ENCODE peak calls at places on chromosomes 3 and 15, in five cellular contexts. P is spleen, B is prostate gland, N is endothelial cell of umbilical vein, X is suprapubic skin. L is an unnamed sample.

GRCh38 chr3:15979490-15979889 is 181.7 kb upstream of the ANKRD28 start:
- DNase-seq in P (no peak), B (no peak), N (no peak), X (no peak), L (no peak)

GRCh38 chr15:75573001-75573400 is 6.1 kb downstream of the PTPN9 start:
- DNase-seq in P (no peak), B (no peak), N (peak; percentile 19), X (no peak), L (no peak)

GRCh38 chr15:41904487-41905359 is 10.9 kb upstream of the SPTBN5 start:
- DNase-seq in P (peak; percentile 84), B (peak; percentile 51), N (peak; percentile 75), X (no peak), L (peak; percentile 78)

GRCh38 chr3:175704366-175705041 is 845.4 kb downstream of the NAALADL2 start:
- DNase-seq in P (no peak), B (no peak), N (no peak), X (no peak), L (no peak)

GRCh38 chr3:117814975-117815374 is 1105.4 kb downstream of the TUSC7 start:
- DNase-seq in P (no peak), B (no peak), N (no peak), X (no peak), L (no peak)

GRCh38 chr3:156605686-156606605 is 51.0 kb upstream of the SSR3 start:
- DNase-seq in P (peak; percentile 79), B (no peak), N (peak; percentile 34), X (no peak), L (peak; percentile 71)

GRCh38 chr3:30555968-30556367 is 50.4 kb upstream of the TGFBR2 start:
- DNase-seq in P (no peak), B (no peak), N (no peak), X (no peak), L (no peak)

GRCh38 chr3:27573780-27574437 is 89.7 kb upstream of the SLC4A7 start:
- DNase-seq in P (no peak), B (no peak), N (no peak), X (no peak), L (no peak)

GRCh38 chr3:64300790-64301423 is 75.6 kb upstream of the PRICKLE2 start:
- DNase-seq in P (no peak), B (no peak), N (no peak), X (no peak), L (no peak)

GRCh38 chr15:66161575-66162118 is 91.9 kb downstream of the MEGF11 start:
- DNase-seq in P (no peak), B (no peak), N (no peak), X (no peak), L (no peak)

GRCh38 chr15:36666228-36666627 is 86.8 kb downstream of the CDIN1 start:
- DNase-seq in P (no peak), B (no peak), N (no peak), X (no peak), L (no peak)

GRCh38 chr3:148735597-148735996 is 37.9 kb downstream of the AGTR1 start:
- DNase-seq in P (no peak), B (no peak), N (no peak), X (no peak), L (no peak)

GRCh38 chr3:111923821-111924220 is 55.0 kb upstream of the ABHD10 start:
- DNase-seq in P (no peak), B (no peak), N (no peak), X (no peak), L (no peak)

GRCh38 chr3:39333607-39334006 is 4.1 kb downstream of the CCR8 start:
- DNase-seq in P (no peak), B (no peak), N (no peak), X (no peak), L (no peak)

GRCh38 chr3:112582242-112582874 is 20.5 kb downstream of the SLC35A5 start:
- DNase-seq in P (no peak), B (no peak), N (peak; percentile 77), X (no peak), L (no peak)

GRCh38 chr3:71973337-71974030 is 188.5 kb upstream of the PROK2 start:
- DNase-seq in P (peak; percentile 78), B (no peak), N (no peak), X (no peak), L (no peak)

GRCh38 chr3:165339753-165340152 is 143.6 kb upstream of the SLITRK3 start:
- DNase-seq in P (no peak), B (no peak), N (no peak), X (no peak), L (no peak)

GRCh38 chr3:42507751-42508335 is 5.4 kb downstream of the VIPR1 start:
- DNase-seq in P (peak; percentile 27), B (no peak), N (no peak), X (peak; percentile 41), L (peak; percentile 29)

GRCh38 chr3:182618085-182618732 is 175.1 kb upstream of the ATP11B start:
- DNase-seq in P (no peak), B (peak; percentile 31), N (peak; percentile 18), X (no peak), L (no peak)

GRCh38 chr3:176078916-176079315 is 1118.4 kb downstream of the TBL1XR1 start:
- DNase-seq in P (no peak), B (no peak), N (no peak), X (no peak), L (no peak)

GRCh38 chr3:175431396-175431795 is 572.3 kb downstream of the NAALADL2 start:
- DNase-seq in P (no peak), B (no peak), N (no peak), X (no peak), L (no peak)

GRCh38 chr3:50388720-50389352 is 29.5 kb upstream of the TMEM115 start:
- DNase-seq in P (no peak), B (no peak), N (no peak), X (no peak), L (no peak)

GRCh38 chr3:140035856-140036255 is 100.9 kb downstream of the CLSTN2 start:
- DNase-seq in P (no peak), B (no peak), N (no peak), X (no peak), L (no peak)

GRCh38 chr3:128173849-128174248 is 20.6 kb downstream of the EEFSEC start:
- DNase-seq in P (no peak), B (no peak), N (no peak), X (no peak), L (no peak)

GRCh38 chr15:101773496-101774100 is 29.7 kb upstream of the OR4F6 start:
- DNase-seq in P (no peak), B (no peak), N (no peak), X (no peak), L (no peak)

GRCh38 chr3:198079771-198080520 is 119.9 kb downstream of the LMLN start:
- DNase-seq in P (no peak), B (peak; percentile 4), N (no peak), X (no peak), L (no peak)

GRCh38 chr3:198076722-198077308 is 116.8 kb downstream of the LMLN start:
- DNase-seq in P (no peak), B (no peak), N (no peak), X (no peak), L (no peak)

GRCh38 chr3:198081421-198081844 is 121.4 kb downstream of the LMLN start:
- DNase-seq in P (peak; percentile 79), B (peak; percentile 4), N (no peak), X (peak; percentile 57), L (peak; percentile 58)

GRCh38 chr3:198080521-198081384 is 120.7 kb downstream of the LMLN start:
- DNase-seq in P (peak; percentile 96), B (peak; percentile 54), N (peak; percentile 58), X (peak; percentile 62), L (peak; percentile 78)
- TF ChIP-seq POLR2A in P (no peak), B (no peak), N (no peak), X (no peak), L (no peak)

DNA sequence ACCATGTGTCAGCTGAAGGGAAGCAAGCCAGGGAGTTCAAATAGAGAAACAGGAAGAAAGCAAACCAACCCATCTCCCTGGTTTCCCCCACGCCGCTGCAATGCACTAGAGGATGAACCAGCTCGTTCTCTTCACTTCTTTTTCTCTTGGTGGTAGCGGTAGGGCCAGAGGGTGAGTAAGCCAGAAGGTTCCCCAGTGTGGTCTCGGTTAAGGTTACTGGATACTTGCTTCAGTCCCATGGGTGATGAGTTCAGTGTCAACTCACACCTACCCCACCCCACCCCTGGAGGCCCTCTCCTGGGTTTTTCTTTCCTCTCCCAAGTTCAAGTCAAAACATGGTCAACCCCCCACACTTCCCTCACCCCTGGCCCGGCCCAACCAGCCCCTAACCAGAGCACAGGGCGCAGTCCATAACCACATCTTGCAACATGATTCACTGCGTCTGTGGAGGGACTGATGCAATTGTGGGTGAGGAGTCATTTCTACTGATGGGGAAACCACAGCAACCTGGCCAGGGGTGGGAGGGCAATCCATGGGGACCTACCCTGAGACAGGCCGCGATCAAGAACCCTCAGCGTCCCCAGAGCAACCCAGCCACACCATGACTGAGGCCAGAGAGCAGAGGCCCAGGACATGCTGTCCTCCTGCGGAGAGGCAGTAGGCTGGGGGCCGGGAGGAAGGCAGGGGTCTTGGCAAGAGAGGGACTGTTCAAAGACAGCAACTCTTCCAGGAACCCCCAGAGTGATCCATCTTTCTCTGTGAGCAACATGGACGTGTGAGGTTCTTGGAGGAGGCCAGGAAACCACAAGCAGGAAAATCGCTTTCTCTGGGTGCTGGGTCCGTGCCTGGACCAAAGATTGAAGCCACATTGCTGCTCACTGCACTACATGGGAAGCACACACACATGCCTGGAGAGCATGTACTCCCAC is 276.6 kb downstream of the UACA start:
- DNase-seq in P (peak; percentile 87), B (no peak), N (no peak), X (no peak), L (peak; percentile 77)
- H3K27ac ChIP-seq in P (peak overlapping the region; percentile 86), B (no peak overlapping the region), N (no peak overlapping the region), X (no peak overlapping the region), L (no peak overlapping the region)

GRCh38 chr15:60399246-60399915 is 1.6 kb upstream of the ANXA2 start:
- DNase-seq in P (no peak), B (no peak), N (no peak), X (no peak), L (peak; percentile 68)

GRCh38 chr15:60396560-60396963 is 1.2 kb downstream of the ANXA2 start:
- DNase-seq in P (no peak), B (no peak), N (no peak), X (no peak), L (no peak)

GRCh38 chr15:60396100-60396499 is 1.7 kb downstream of the ANXA2 start:
- DNase-seq in P (no peak), B (no peak), N (no peak), X (no peak), L (no peak)

GRCh38 chr15:60396964-60397771 is 618 bp downstream of the ANXA2 start:
- DNase-seq in P (peak; percentile 85), B (peak; percentile 61), N (no peak), X (peak; percentile 88), L (peak; percentile 83)

DNA sequence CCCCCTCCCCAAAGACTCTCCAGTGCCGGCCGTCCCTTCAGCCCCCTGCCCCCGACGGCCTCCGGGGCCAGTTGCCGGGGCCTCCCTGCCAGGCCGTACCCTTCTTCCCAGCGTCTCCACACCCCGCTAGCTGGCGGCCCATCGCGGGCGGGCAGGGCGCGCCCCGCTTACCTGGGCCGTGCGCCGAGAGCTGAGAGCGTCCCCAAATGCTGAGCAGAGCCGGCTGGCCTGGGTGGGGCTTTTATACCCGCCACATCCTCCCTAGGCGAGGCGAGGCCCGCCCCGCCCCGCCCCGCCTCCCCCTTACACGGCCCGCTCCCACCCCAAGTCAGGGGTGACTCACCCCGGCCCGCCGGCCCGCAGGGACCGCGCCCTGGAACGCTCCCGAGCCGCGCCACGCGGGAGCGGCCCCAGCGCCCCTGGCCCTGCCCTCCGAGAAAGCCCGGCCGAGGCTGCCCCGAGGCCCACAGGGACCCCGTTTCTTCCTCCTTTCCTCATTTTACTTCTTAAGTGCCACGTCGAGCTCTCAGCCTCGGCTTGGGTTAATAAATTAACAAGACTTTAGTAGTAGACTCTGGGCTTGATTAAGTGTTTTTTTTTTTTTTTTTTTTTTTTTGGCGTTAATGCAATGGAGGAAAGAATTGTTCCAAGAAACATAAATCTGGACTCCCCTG is at the start of gene ANXA2:
- DNase-seq in P (peak; percentile 94), B (peak; percentile 85), N (peak; percentile 80), X (peak; percentile 93), L (peak; percentile 95)
- TF ChIP-seq POLR2AphosphoS5 in P (peak; percentile 94), B (peak; percentile 87), N (peak; percentile 98), X (peak; percentile 90), L (peak; percentile 96)

GRCh38 chr3:13622356-13622755 is 73.4 kb downstream of the FBLN2 start:
- DNase-seq in P (peak; percentile 72), B (no peak), N (no peak), X (no peak), L (no peak)
- TF ChIP-seq POLR2A in P (no peak), B (no peak), N (no peak), X (no peak), L (no peak)